ENCODE peak calls at places on chromosomes 16 and 17, in five cellular contexts. F, W, S, U and N are unnamed samples.

GRCh38 chr16:65154321-65154720 is 32.5 kb upstream of the CDH11 start:
- DNase-seq in U (no peak), F (no peak), S (no peak), W (no peak), N (no peak)

GRCh38 chr16:75494696-75495601 is at the start of gene CHST6:
- DNase-seq in F (no peak), U (peak; percentile 91), W (peak; percentile 56), S (peak; percentile 52), N (no peak)

GRCh38 chr16:29927523-29927905 is 1.5 kb upstream of the KCTD13 start:
- DNase-seq in U (no peak), F (no peak), W (no peak), S (no peak), N (no peak)

GRCh38 chr16:88792668-88793587 is 7.9 kb upstream of the PIEZO1 start:
- DNase-seq in F (no peak), U (peak; percentile 50), W (no peak), S (no peak), N (no peak)

GRCh38 chr16:77723108-77723514 is 797 bp downstream of the NUDT7 start:
- DNase-seq in U (no peak), S (no peak), W (peak; percentile 40), F (no peak), N (no peak)

GRCh38 chr16:4682616-4683254 is 10.6 kb upstream of the NUDT16L1 start:
- DNase-seq in S (peak; percentile 65), W (peak; percentile 65), F (no peak), U (peak; percentile 90), N (no peak)

GRCh38 chr17:82449883-82450356 is 632 bp downstream of the CYBC1 start:
- DNase-seq in W (no peak), U (no peak), S (no peak), F (no peak), N (no peak)

GRCh38 chr17:80145076-80146075 is 1.6 kb downstream of the EIF4A3 start:
- DNase-seq in F (no peak), U (no peak), W (no peak), S (no peak), N (no peak)

GRCh38 chr17:53655591-53655990 is 167.1 kb upstream of the KIF2B start:
- DNase-seq in U (no peak), S (no peak), F (no peak), W (no peak), N (no peak)

GRCh38 chr17:81419333-81419885 is 24.2 kb downstream of the BAHCC1 start:
- DNase-seq in F (no peak), S (no peak), W (peak; percentile 49), U (no peak), N (peak; percentile 97)

GRCh38 chr17:72545756-72546155 is 424.9 kb downstream of the SOX9 start:
- DNase-seq in U (no peak), S (no peak), F (no peak), W (no peak), N (no peak)

GRCh38 chr17:7138800-7139381 is 24.3 kb upstream of the ASGR2 start:
- DNase-seq in S (peak; percentile 81), U (no peak), W (no peak), F (no peak), N (no peak)

GRCh38 chr16:27337024-27337423 is 23.2 kb downstream of the IL4R start:
- DNase-seq in S (no peak), F (no peak), U (no peak), W (no peak), N (no peak)

GRCh38 chr16:70254095-70254964 is 2.6 kb upstream of the EXOSC6 start:
- DNase-seq in U (no peak), F (no peak), S (no peak), W (no peak), N (no peak)

GRCh38 chr17:49887086-49887743 is 39.3 kb upstream of the TAC4 start:
- DNase-seq in W (no peak), U (no peak), F (no peak), S (peak; percentile 90), N (no peak)

GRCh38 chr16:65845466-65846209 is 520.9 kb upstream of the CDH5 start:
- DNase-seq in S (no peak), U (no peak), F (no peak), W (no peak), N (no peak)

GRCh38 chr17:28384281-28385036 is 13.0 kb downstream of the SARM1 start:
- DNase-seq in W (no peak), F (no peak), U (peak; percentile 77), S (no peak), N (no peak)

GRCh38 chr16:65704866-65705265 is 583.0 kb upstream of the CDH11 start:
- DNase-seq in S (no peak), F (no peak), U (no peak), W (peak; percentile 8), N (no peak)

DNA sequence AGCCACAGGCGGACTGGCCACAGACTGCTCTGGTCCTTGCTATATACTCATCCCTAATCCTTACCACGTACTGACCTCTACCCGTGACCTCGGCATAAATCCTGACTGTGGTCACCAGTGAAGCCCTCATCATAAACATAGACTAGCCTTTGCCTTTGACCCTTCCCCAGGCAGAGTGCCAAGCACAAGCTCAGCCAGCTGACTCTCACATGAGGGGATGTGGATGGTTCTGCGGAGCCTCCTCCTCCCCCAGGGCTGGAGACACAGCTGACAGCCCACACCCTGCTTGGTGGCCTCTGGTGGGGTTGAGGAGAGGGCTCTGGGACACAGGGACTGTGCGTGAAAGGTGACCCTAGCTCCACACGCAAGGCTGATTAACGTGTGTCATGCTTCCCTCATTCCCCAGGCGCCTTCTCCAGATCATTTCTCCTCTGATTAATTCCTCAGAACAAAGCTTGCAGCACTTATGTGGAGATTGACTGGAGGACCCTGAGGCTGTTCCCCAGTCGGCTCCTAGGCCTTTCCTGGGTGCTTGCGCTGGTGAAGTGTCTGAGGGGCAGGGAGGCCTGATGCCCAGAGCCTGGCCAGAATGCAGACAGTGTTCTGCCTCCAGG is 241.5 kb upstream of the NLRP1 start:
- DNase-seq in S (no peak), F (no peak), U (no peak), W (no peak), N (no peak)
- TF ChIP-seq KDM1A in S (no peak), F (no peak), U (no peak), W (no peak), N (no peak)

DNA sequence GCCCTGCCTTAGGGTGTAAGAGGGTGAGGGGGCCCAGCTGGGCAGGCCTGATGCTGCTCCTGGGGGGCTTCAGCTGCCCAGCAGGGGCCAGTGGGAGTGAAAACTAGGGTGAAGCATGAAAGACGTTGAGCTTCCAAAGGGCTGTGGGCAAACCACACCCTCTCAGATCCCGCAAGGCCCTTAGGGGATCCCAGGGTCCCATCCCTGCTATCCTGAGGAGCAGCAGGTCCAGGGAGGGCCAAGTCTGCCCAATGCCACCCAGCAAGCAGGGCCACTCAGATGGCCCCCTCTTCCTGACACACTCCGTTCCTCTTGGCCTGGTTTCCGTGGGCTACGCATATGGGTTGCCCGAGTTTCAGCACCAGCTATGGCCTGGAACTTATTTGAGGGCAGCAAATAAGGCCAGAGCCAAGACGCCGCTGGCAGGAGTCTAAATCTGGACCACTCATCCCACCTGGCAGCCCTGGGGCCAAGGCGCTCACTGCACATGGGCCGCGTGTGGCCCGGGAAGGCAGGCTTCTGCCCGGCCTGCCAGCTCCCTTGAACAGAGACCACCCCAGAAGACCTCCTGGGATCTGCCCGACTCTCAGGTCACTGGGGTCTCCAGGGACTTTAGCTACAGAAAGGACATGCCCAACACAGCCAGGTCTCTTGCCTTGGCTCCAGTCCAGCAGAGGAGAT is 4.2 kb downstream of the ATP2A3 start:
- DNase-seq in F (no peak), U (no peak), S (no peak), W (no peak), N (no peak)
- H3K4me3 ChIP-seq in F (no peak overlapping the region), U (no peak overlapping the region), S (no peak overlapping the region), W (no peak overlapping the region), N (no peak overlapping the region)

GRCh38 chr16:21952040-21952792 is 945 bp upstream of the UQCRC2 start:
- DNase-seq in F (peak; percentile 51), U (peak; percentile 64), S (peak; percentile 93), W (peak; percentile 75), N (peak; percentile 66)
- TF ChIP-seq EP300 in F (no peak), U (no peak), S (peak; percentile 36), W (no peak), N (no peak)

GRCh38 chr17:39357488-39357887 is 43.9 kb downstream of the FBXL20 start:
- DNase-seq in W (no peak), F (no peak), S (no peak), U (no peak), N (no peak)
- TF ChIP-seq KDM1A in W (no peak), F (no peak), S (no peak), U (no peak), N (no peak)

DNA sequence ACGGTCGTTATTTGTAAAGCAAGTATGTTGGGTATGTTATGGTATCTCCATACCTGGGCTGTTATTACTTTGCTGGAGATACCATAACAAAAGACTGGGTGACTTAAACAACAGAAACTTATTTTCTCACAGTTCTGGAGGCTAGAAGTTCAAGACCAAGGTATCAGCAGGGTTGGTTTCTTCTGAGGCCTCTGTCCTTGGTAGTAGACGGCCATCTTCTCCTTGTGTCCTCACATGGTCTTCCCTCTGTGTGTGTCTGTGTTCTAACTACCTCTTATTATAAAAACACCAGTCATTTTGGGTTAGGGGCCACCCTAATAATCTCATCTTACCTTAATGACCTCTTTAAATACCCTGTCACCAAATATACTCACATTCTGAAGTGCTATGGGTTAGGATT is 33.2 kb upstream of the MRTFB start:
- DNase-seq in S (no peak), F (no peak), W (no peak), U (no peak), N (no peak)
- H3K4me3 ChIP-seq in S (no peak overlapping the region), F (no peak overlapping the region), W (no peak overlapping the region), U (no peak overlapping the region), N (no peak overlapping the region)

DNA sequence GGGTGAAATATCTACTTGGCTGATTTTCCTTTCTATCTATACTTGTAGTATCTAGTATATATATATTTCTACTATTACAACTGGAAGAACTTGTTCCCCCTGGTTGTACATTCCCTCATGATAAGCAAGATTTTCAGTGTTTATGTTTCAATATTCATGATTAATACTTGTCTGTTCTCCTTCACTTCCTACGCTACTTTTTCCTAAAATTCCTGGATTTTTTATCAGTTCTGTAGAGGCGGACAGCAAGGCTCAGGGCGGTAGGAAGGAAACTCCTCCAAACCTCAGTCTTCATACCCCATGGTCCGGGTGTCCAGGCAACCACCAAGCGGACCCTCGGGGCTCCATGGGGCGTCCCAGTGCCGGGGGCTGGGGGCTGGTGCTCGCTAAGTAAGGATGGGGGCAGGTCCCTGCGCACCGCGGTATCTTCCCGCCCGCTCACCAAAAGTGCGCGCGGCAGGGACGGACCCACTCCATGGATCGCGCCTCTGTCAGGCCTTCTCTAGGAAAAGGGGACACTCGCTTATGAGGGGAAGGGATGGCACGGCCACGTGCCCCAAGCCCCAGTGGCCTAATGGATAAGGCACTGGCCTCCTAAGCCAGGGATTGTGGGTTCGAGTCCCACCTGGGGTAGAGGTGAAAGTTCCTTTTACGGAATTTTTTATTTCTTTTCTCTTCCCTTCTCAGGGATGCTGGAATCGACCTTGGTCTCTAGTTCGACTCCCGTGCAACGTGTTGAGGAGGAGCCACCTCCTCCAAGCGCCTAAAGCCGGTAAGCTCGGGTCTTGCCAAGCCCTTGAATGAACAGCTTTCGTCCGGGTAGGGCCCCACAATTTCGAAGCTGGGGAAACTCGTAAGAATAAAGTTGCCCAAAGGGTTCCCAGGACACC is 13.2 kb downstream of the ATP5PD start:
- DNase-seq in F (peak; percentile 83), W (peak; percentile 82), S (peak; percentile 94), U (peak; percentile 100), N (peak; percentile 95)
- TF ChIP-seq EP300 in F (no peak), W (peak; percentile 51), S (no peak), U (no peak), N (no peak)